ENCODE peak calls at places on chromosomes 16 and 17, in seven cellular contexts. One of them, this sample, is unnamed.

GRCh38 chr16:73032548-73033270 is 15.2 kb downstream of the ZFHX3 start:
- DNase-seq in HFFc6: no peak
- DNase-seq in kidney epithelial cell: no peak
- DNase-seq in neural progenitor cell: peak; percentile 57
- DNase-seq in tibial artery: peak; percentile 72
- DNase-seq in GM23338: peak; percentile 92
- DNase-seq in CD8-positive, alpha-beta T cell: no peak
- DNase-seq in this sample: no peak

GRCh38 chr16:8952281-8952751 is 11.4 kb downstream of the USP7 start:
- DNase-seq in kidney epithelial cell: no peak
- DNase-seq in tibial artery: no peak
- DNase-seq in GM23338: no peak
- DNase-seq in CD8-positive, alpha-beta T cell: no peak
- DNase-seq in neural progenitor cell: no peak
- DNase-seq in HFFc6: no peak
- DNase-seq in this sample: no peak

GRCh38 chr16:50831751-50832150 is 89.9 kb downstream of the CYLD start:
- DNase-seq in neural progenitor cell: no peak
- DNase-seq in tibial artery: no peak
- DNase-seq in kidney epithelial cell: no peak
- DNase-seq in CD8-positive, alpha-beta T cell: peak; percentile 19
- DNase-seq in GM23338: no peak
- DNase-seq in HFFc6: no peak
- DNase-seq in this sample: no peak

GRCh38 chr17:41769346-41769862 is 17.1 kb downstream of the JUP start:
- DNase-seq in GM23338: no peak
- DNase-seq in neural progenitor cell: no peak
- DNase-seq in HFFc6: no peak
- DNase-seq in CD8-positive, alpha-beta T cell: no peak
- DNase-seq in tibial artery: no peak
- DNase-seq in kidney epithelial cell: no peak
- DNase-seq in this sample: no peak

GRCh38 chr16:10386517-10387377 is 886 bp downstream of the ATF7IP2 start:
- DNase-seq in neural progenitor cell: no peak
- DNase-seq in tibial artery: no peak
- DNase-seq in kidney epithelial cell: no peak
- DNase-seq in HFFc6: no peak
- DNase-seq in CD8-positive, alpha-beta T cell: no peak
- DNase-seq in GM23338: no peak
- DNase-seq in this sample: no peak

GRCh38 chr16:8776193-8776592 is 21.2 kb downstream of the TMEM186 start:
- DNase-seq in GM23338: peak; percentile 16
- DNase-seq in neural progenitor cell: no peak
- DNase-seq in HFFc6: no peak
- DNase-seq in kidney epithelial cell: no peak
- DNase-seq in tibial artery: no peak
- DNase-seq in CD8-positive, alpha-beta T cell: no peak
- DNase-seq in this sample: no peak

GRCh38 chr17:35740997-35741931 is 9.8 kb downstream of the RASL10B start:
- DNase-seq in HFFc6: no peak
- DNase-seq in kidney epithelial cell: no peak
- DNase-seq in CD8-positive, alpha-beta T cell: no peak
- DNase-seq in neural progenitor cell: peak; percentile 70
- DNase-seq in tibial artery: peak; percentile 60
- DNase-seq in GM23338: peak; percentile 88
- DNase-seq in this sample: no peak

GRCh38 chr17:82867763-82868325 is 28.0 kb upstream of the ZNF750 start:
- DNase-seq in neural progenitor cell: no peak
- DNase-seq in kidney epithelial cell: no peak
- DNase-seq in tibial artery: no peak
- DNase-seq in CD8-positive, alpha-beta T cell: no peak
- DNase-seq in HFFc6: no peak
- DNase-seq in GM23338: no peak
- DNase-seq in this sample: no peak

GRCh38 chr16:67086829-67087228 is 22.9 kb upstream of the PHAF1 start:
- DNase-seq in GM23338: no peak
- DNase-seq in CD8-positive, alpha-beta T cell: no peak
- DNase-seq in kidney epithelial cell: no peak
- DNase-seq in neural progenitor cell: no peak
- DNase-seq in tibial artery: no peak
- DNase-seq in HFFc6: no peak
- DNase-seq in this sample: no peak

GRCh38 chr16:1345651-1346421 is 5.8 kb downstream of the TSR3 start:
- DNase-seq in tibial artery: no peak
- DNase-seq in CD8-positive, alpha-beta T cell: no peak
- DNase-seq in HFFc6: no peak
- DNase-seq in GM23338: no peak
- DNase-seq in kidney epithelial cell: no peak
- DNase-seq in neural progenitor cell: no peak
- DNase-seq in this sample: no peak

GRCh38 chr17:8155341-8156173 is 3.4 kb upstream of the PER1 start:
- DNase-seq in neural progenitor cell: peak; percentile 59
- DNase-seq in HFFc6: no peak
- DNase-seq in CD8-positive, alpha-beta T cell: no peak
- DNase-seq in kidney epithelial cell: no peak
- DNase-seq in GM23338: peak; percentile 49
- DNase-seq in tibial artery: no peak
- DNase-seq in this sample: no peak

GRCh38 chr16:3696425-3697218 is 20.7 kb downstream of the TRAP1 start:
- DNase-seq in CD8-positive, alpha-beta T cell: no peak
- DNase-seq in HFFc6: peak; percentile 96
- DNase-seq in GM23338: no peak
- DNase-seq in neural progenitor cell: no peak
- DNase-seq in tibial artery: no peak
- DNase-seq in kidney epithelial cell: no peak
- DNase-seq in this sample: peak; percentile 89

GRCh38 chr17:17151962-17152361 is 54.2 kb downstream of the PLD6 start:
- DNase-seq in tibial artery: peak; percentile 98
- DNase-seq in neural progenitor cell: no peak
- DNase-seq in HFFc6: peak; percentile 95
- DNase-seq in kidney epithelial cell: peak; percentile 72
- DNase-seq in CD8-positive, alpha-beta T cell: no peak
- DNase-seq in GM23338: no peak
- DNase-seq in this sample: peak; percentile 78

GRCh38 chr17:78263063-78263735 is 31.8 kb downstream of the TMEM235 start:
- DNase-seq in CD8-positive, alpha-beta T cell: no peak
- DNase-seq in tibial artery: no peak
- DNase-seq in neural progenitor cell: no peak
- DNase-seq in kidney epithelial cell: no peak
- DNase-seq in GM23338: no peak
- DNase-seq in HFFc6: no peak
- DNase-seq in this sample: no peak

GRCh38 chr16:2121853-2122252 is 13.8 kb downstream of the PKD1 start:
- DNase-seq in CD8-positive, alpha-beta T cell: no peak
- DNase-seq in tibial artery: peak; percentile 87
- DNase-seq in HFFc6: no peak
- DNase-seq in kidney epithelial cell: no peak
- DNase-seq in GM23338: no peak
- DNase-seq in neural progenitor cell: no peak
- DNase-seq in this sample: no peak

GRCh38 chr16:86959729-86960128 is 357.5 kb downstream of the C16orf95 start:
- DNase-seq in tibial artery: no peak
- DNase-seq in neural progenitor cell: no peak
- DNase-seq in CD8-positive, alpha-beta T cell: no peak
- DNase-seq in GM23338: no peak
- DNase-seq in HFFc6: no peak
- DNase-seq in kidney epithelial cell: no peak
- DNase-seq in this sample: no peak

GRCh38 chr16:57377080-57377841 is 5.0 kb downstream of the CX3CL1 start:
- DNase-seq in HFFc6: no peak
- DNase-seq in CD8-positive, alpha-beta T cell: no peak
- DNase-seq in GM23338: peak; percentile 46
- DNase-seq in tibial artery: no peak
- DNase-seq in neural progenitor cell: no peak
- DNase-seq in kidney epithelial cell: no peak
- DNase-seq in this sample: no peak

GRCh38 chr16:2963074-2963610 is 933 bp upstream of the KREMEN2 start:
- DNase-seq in CD8-positive, alpha-beta T cell: no peak
- DNase-seq in HFFc6: no peak
- DNase-seq in tibial artery: no peak
- DNase-seq in GM23338: no peak
- DNase-seq in neural progenitor cell: peak; percentile 54
- DNase-seq in kidney epithelial cell: no peak
- DNase-seq in this sample: no peak

GRCh38 chr17:67520282-67520906 is 143.3 kb downstream of the PITPNC1 start:
- DNase-seq in kidney epithelial cell: no peak
- DNase-seq in tibial artery: no peak
- DNase-seq in GM23338: no peak
- DNase-seq in CD8-positive, alpha-beta T cell: no peak
- DNase-seq in HFFc6: no peak
- DNase-seq in neural progenitor cell: no peak
- DNase-seq in this sample: no peak

DNA sequence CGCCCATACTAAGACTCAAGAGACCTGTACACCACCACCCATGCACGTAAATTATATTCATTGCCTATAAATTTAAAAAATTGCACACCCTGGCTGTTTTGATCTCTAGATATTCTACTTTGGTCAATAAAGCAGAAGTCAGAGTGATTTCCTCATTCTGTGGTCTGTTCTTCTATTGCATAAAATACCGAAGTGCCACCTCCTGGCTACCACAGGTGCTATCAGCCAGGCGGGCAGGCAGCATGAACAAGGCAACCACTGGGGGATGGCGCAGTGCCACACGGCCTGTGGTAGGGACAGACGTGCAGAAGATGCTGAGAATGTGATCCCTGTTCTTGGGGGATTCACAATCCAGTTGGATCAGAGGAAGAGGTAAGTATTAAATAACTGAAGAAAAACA is 122.3 kb downstream of the CDK5R1 start:
- DNase-seq in neural progenitor cell: no peak
- DNase-seq in kidney epithelial cell: peak; percentile 14
- DNase-seq in CD8-positive, alpha-beta T cell: peak; percentile 84
- DNase-seq in HFFc6: peak; percentile 4
- DNase-seq in GM23338: no peak
- DNase-seq in tibial artery: no peak
- DNase-seq in this sample: no peak
- TF ChIP-seq CTCF in neural progenitor cell: peak; percentile 6
- TF ChIP-seq CTCF in kidney epithelial cell: peak; percentile 30
- TF ChIP-seq CTCF in CD8-positive, alpha-beta T cell: peak; percentile 64
- TF ChIP-seq CTCF in HFFc6: peak; percentile 47
- TF ChIP-seq CTCF in GM23338: peak; percentile 53
- TF ChIP-seq CTCF in tibial artery: no peak
- TF ChIP-seq CTCF in this sample: peak; percentile 2

GRCh38 chr16:77172964-77173363 is 18.0 kb upstream of the MON1B start:
- DNase-seq in tibial artery: no peak
- DNase-seq in kidney epithelial cell: no peak
- DNase-seq in neural progenitor cell: no peak
- DNase-seq in GM23338: no peak
- DNase-seq in CD8-positive, alpha-beta T cell: no peak
- DNase-seq in HFFc6: no peak
- DNase-seq in this sample: no peak

GRCh38 chr16:77171750-77172635 is 19.0 kb upstream of the MON1B start:
- DNase-seq in CD8-positive, alpha-beta T cell: no peak
- DNase-seq in HFFc6: peak; percentile 60
- DNase-seq in tibial artery: no peak
- DNase-seq in GM23338: peak; percentile 82
- DNase-seq in kidney epithelial cell: no peak
- DNase-seq in neural progenitor cell: peak; percentile 75
- DNase-seq in this sample: peak; percentile 10

GRCh38 chr16:77170805-77171204 is 20.2 kb upstream of the MON1B start:
- DNase-seq in tibial artery: no peak
- DNase-seq in GM23338: no peak
- DNase-seq in kidney epithelial cell: no peak
- DNase-seq in HFFc6: no peak
- DNase-seq in CD8-positive, alpha-beta T cell: no peak
- DNase-seq in neural progenitor cell: no peak
- DNase-seq in this sample: no peak

DNA sequence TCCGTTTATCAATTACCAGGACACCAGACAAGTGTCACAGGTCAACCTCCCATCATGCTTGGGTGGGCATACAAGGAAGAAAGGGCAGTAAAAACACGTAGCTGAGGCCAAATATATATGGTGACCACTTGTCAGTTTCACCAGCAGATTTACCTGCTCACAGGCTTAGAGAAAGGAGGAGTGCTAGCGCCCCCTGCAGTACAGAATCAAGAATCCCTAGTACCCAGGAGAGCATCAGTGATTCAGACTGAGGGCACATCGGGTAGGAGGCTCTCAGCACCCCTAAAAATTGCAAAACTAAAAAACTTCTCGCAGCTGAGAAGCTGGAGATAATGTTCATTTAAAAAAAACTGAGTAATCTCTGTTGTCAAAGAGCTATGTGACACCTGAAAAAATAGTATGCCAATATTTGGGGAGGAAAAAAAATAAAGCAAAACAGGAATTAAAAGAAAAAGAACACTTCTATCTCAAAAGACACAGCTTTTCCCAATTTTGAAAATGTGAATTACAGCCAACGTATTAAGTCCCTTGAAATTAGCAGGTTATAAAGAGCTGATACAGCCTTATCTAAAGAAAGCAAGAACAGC is 21.2 kb upstream of the MON1B start:
- DNase-seq in kidney epithelial cell: no peak
- DNase-seq in neural progenitor cell: peak; percentile 78
- DNase-seq in tibial artery: no peak
- DNase-seq in GM23338: peak; percentile 87
- DNase-seq in HFFc6: no peak
- DNase-seq in CD8-positive, alpha-beta T cell: no peak
- DNase-seq in this sample: no peak
- TF ChIP-seq CTCF in kidney epithelial cell: peak; percentile 63
- TF ChIP-seq CTCF in neural progenitor cell: peak; percentile 95
- TF ChIP-seq CTCF in tibial artery: peak; percentile 17
- TF ChIP-seq CTCF in GM23338: peak; percentile 91
- TF ChIP-seq CTCF in HFFc6: peak; percentile 80
- TF ChIP-seq CTCF in CD8-positive, alpha-beta T cell: peak; percentile 74
- TF ChIP-seq CTCF in this sample: peak; percentile 32

GRCh38 chr17:66468241-66469087 is 166.1 kb downstream of the PRKCA start:
- DNase-seq in tibial artery: no peak
- DNase-seq in kidney epithelial cell: no peak
- DNase-seq in CD8-positive, alpha-beta T cell: no peak
- DNase-seq in HFFc6: no peak
- DNase-seq in GM23338: peak; percentile 40
- DNase-seq in neural progenitor cell: no peak
- DNase-seq in this sample: no peak

GRCh38 chr17:66466933-66467367 is 164.5 kb downstream of the PRKCA start:
- DNase-seq in neural progenitor cell: no peak
- DNase-seq in tibial artery: no peak
- DNase-seq in GM23338: peak; percentile 26
- DNase-seq in CD8-positive, alpha-beta T cell: no peak
- DNase-seq in kidney epithelial cell: peak; percentile 98
- DNase-seq in HFFc6: peak; percentile 98
- DNase-seq in this sample: peak; percentile 97

GRCh38 chr17:66467766-66468165 is 165.4 kb downstream of the PRKCA start:
- DNase-seq in CD8-positive, alpha-beta T cell: no peak
- DNase-seq in GM23338: no peak
- DNase-seq in tibial artery: no peak
- DNase-seq in HFFc6: peak; percentile 40
- DNase-seq in kidney epithelial cell: no peak
- DNase-seq in neural progenitor cell: no peak
- DNase-seq in this sample: no peak

GRCh38 chr17:66469890-66470289 is 167.5 kb downstream of the PRKCA start:
- DNase-seq in tibial artery: no peak
- DNase-seq in CD8-positive, alpha-beta T cell: no peak
- DNase-seq in GM23338: no peak
- DNase-seq in neural progenitor cell: no peak
- DNase-seq in HFFc6: no peak
- DNase-seq in kidney epithelial cell: no peak
- DNase-seq in this sample: no peak

GRCh38 chr17:66469088-66469442 is 166.7 kb downstream of the PRKCA start:
- DNase-seq in kidney epithelial cell: no peak
- DNase-seq in HFFc6: no peak
- DNase-seq in tibial artery: no peak
- DNase-seq in GM23338: no peak
- DNase-seq in neural progenitor cell: peak; percentile 8
- DNase-seq in CD8-positive, alpha-beta T cell: no peak
- DNase-seq in this sample: no peak
- TF ChIP-seq CTCF in kidney epithelial cell: no peak
- TF ChIP-seq CTCF in HFFc6: no peak
- TF ChIP-seq CTCF in tibial artery: no peak
- TF ChIP-seq CTCF in GM23338: no peak
- TF ChIP-seq CTCF in neural progenitor cell: no peak
- TF ChIP-seq CTCF in CD8-positive, alpha-beta T cell: no peak
- TF ChIP-seq CTCF in this sample: no peak

GRCh38 chr17:19648475-19649406 is at the start of gene ALDH3A2:
- DNase-seq in HFFc6: peak; percentile 88
- DNase-seq in CD8-positive, alpha-beta T cell: peak; percentile 94
- DNase-seq in tibial artery: peak; percentile 99
- DNase-seq in neural progenitor cell: peak; percentile 95
- DNase-seq in GM23338: peak; percentile 92
- DNase-seq in kidney epithelial cell: peak; percentile 66
- DNase-seq in this sample: peak; percentile 31
- TF ChIP-seq CTCF in HFFc6: peak; percentile 39
- TF ChIP-seq CTCF in CD8-positive, alpha-beta T cell: no peak
- TF ChIP-seq CTCF in tibial artery: peak; percentile 9
- TF ChIP-seq CTCF in neural progenitor cell: peak; percentile 36
- TF ChIP-seq CTCF in GM23338: no peak
- TF ChIP-seq CTCF in kidney epithelial cell: no peak
- TF ChIP-seq CTCF in this sample: peak; percentile 12

This sample was measured in AG04449.